ENCODE peak calls at places on chromosomes 11 and 22, in ten cellular contexts. F, O, K, L, T, X, A, B, W and U are unnamed samples. For H3K4me1, the result is how much of the 10 kb centered on the place peaks cover.

GRCh38 chr11:59614277-59615131 is 1.1 kb downstream of the OSBP start:
- DNase-seq in F (no peak), O (peak), K (no peak), L (no peak), T (peak), X (peak), A (no peak), B (peak), W (no peak), U (no peak)

GRCh38 chr11:24678956-24679355 is 182.1 kb downstream of the LUZP2 start:
- DNase-seq in F (no peak), O (no peak), K (no peak), L (no peak), T (no peak), X (no peak), A (no peak), B (no peak), W (no peak), U (no peak)

GRCh38 chr11:5597953-5598352 is 1.5 kb downstream of the TRIM6 start:
- DNase-seq in F (no peak), O (no peak), K (peak), L (no peak), T (no peak), X (no peak), A (no peak), B (no peak), W (no peak), U (no peak)

GRCh38 chr11:2185324-2186085 is 13.9 kb upstream of the TH start:
- DNase-seq in F (no peak), O (peak), K (no peak), L (no peak), T (no peak), X (no peak), A (no peak), B (no peak), W (no peak), U (no peak)

GRCh38 chr11:85627332-85627997 is at the start of gene DLG2:
- DNase-seq in F (peak), O (peak), K (peak), L (peak), T (peak), X (no peak), A (peak), B (peak), W (peak), U (peak)

GRCh38 chr22:25029181-25029580 is 76.7 kb downstream of the KIAA1671 start:
- DNase-seq in F (no peak), O (no peak), K (no peak), L (no peak), T (no peak), X (no peak), A (no peak), B (no peak), W (no peak), U (no peak)

GRCh38 chr22:23240639-23241389 is 60.5 kb downstream of the BCR start:
- DNase-seq in F (no peak), O (no peak), K (peak), L (no peak), T (peak), X (peak), A (no peak), B (peak), W (no peak), U (no peak)

GRCh38 chr11:109480251-109480650 is 58.3 kb downstream of the C11orf87 start:
- DNase-seq in F (no peak), O (no peak), K (peak), L (no peak), T (no peak), X (no peak), A (no peak), B (no peak), W (no peak), U (no peak)

GRCh38 chr11:111846640-111847039 is 24.7 kb downstream of the ALG9 start:
- DNase-seq in F (no peak), O (peak), K (no peak), L (peak), T (no peak), X (no peak), A (no peak), B (no peak), W (no peak), U (no peak)

GRCh38 chr11:134001101-134001500 is 44.3 kb upstream of the IGSF9B start:
- DNase-seq in F (no peak), O (no peak), K (no peak), L (no peak), T (no peak), X (no peak), A (no peak), B (no peak), W (no peak), U (no peak)

GRCh38 chr11:62124186-62125113 is 639 bp downstream of the INCENP start:
- DNase-seq in F (no peak), O (peak), K (peak), L (peak), T (peak), X (no peak), A (peak), B (peak), W (no peak), U (no peak)

GRCh38 chr11:15854245-15854644 is 502.1 kb downstream of the SOX6 start:
- DNase-seq in F (no peak), O (no peak), K (no peak), L (no peak), T (no peak), X (no peak), A (no peak), B (no peak), W (no peak), U (no peak)

GRCh38 chr11:6251990-6252473 is 7.6 kb upstream of the CCKBR start:
- DNase-seq in F (no peak), O (peak), K (no peak), L (peak), T (peak), X (no peak), A (no peak), B (no peak), W (no peak), U (no peak)

GRCh38 chr11:119237515-119237914 is 31.4 kb downstream of the CBL start:
- DNase-seq in F (no peak), O (no peak), K (no peak), L (no peak), T (no peak), X (no peak), A (no peak), B (peak), W (no peak), U (no peak)

GRCh38 chr11:119195680-119196079 is 10.4 kb downstream of the NHERF4 start:
- DNase-seq in F (no peak), O (peak), K (peak), L (peak), T (peak), X (peak), A (peak), B (no peak), W (no peak), U (no peak)

GRCh38 chr22:32469799-32470212 is 4.8 kb upstream of the FBXO7 start:
- DNase-seq in F (no peak), O (peak), K (no peak), L (peak), T (peak), X (peak), A (no peak), B (no peak), W (no peak), U (no peak)

GRCh38 chr11:45054956-45055355 is 91.5 kb upstream of the PRDM11 start:
- DNase-seq in F (no peak), O (no peak), K (no peak), L (no peak), T (no peak), X (no peak), A (no peak), B (no peak), W (no peak), U (no peak)

GRCh38 chr11:110026823-110027626 is 66.2 kb upstream of the ZC3H12C start:
- DNase-seq in F (no peak), O (no peak), K (no peak), L (peak), T (no peak), X (no peak), A (no peak), B (peak), W (no peak), U (no peak)

GRCh38 chr11:130435671-130436070 is 7.3 kb upstream of the ADAMTS8 start:
- DNase-seq in F (no peak), O (peak), K (no peak), L (peak), T (no peak), X (no peak), A (no peak), B (no peak), W (no peak), U (no peak)

DNA sequence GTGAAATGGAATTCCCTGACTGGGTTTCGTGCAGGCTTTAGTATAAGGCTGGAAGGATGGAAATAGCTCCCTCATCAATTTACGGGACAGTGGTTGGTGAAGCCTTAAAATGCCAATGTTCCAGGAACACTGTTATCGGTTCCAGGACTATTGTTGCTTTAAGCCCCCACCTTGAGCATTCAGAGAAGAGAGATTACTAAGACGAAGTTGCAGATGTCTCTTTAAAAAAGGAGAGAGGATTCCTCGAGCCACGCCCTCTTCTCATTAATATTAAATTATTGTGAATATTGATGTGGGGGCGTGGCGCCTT is 194 bp upstream of the CREB3L1 start:
- DNase-seq in F (no peak), O (peak), K (no peak), L (peak), T (peak), X (no peak), A (no peak), B (no peak), W (no peak), U (no peak)
- H3K4me1 ChIP-seq in F (under half), O (under half), K (half or more), L (under half), T (half or more), X (half or more), A (under half), B (under half), W (under half), U (under half)

DNA sequence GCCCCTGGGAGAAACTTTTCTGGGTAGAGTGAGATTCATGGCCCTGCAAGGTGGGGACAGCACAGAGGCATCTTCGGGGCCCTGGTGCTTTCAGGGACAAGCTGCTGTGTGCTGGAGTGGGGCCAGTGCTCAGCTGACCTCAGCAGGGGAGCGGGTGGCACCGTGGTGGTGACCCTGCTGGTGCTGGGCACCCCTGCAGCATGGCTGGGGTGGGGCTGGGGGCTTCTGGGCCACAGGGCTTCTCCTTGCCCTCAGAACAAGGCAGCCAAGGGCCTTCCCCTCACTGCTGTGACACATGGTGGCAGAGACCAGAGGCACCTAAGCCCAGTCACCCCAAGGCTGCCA is 24.9 kb upstream of the GNB1L start:
- DNase-seq in F (no peak), O (no peak), K (no peak), L (no peak), T (no peak), X (no peak), A (no peak), B (no peak), W (no peak), U (no peak)
- H3K4me1 ChIP-seq in F (under half), O (under half), K (under half), L (half or more), T (half or more), X (half or more), A (under half), B (under half), W (under half), U (under half)

DNA sequence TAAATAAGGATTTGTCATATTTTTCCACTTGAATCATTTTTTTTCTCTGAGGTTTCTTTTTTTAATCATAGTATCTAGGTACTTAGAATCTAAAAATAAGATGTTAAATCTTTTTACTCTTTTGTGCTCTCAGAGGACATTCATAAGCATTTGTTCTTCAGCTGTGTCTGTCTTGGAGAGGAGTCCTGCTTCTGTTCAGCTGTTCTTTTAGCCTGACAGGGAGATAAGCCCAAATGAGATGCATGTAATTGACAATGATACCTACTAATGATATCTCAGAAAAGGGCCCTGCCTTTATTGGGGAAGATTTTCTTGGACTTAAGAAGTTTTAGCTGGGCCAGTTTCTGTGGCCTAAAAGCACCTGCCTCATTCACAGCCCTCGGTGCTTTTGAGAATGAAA is 156.9 kb downstream of the NCAM1 start:
- DNase-seq in F (no peak), O (no peak), K (no peak), L (no peak), T (no peak), X (no peak), A (no peak), B (no peak), W (no peak), U (no peak)
- H3K4me1 ChIP-seq in F (under half), O (under half), K (under half), L (under half), T (under half), X (under half), A (under half), B (under half), W (under half), U (under half)

DNA sequence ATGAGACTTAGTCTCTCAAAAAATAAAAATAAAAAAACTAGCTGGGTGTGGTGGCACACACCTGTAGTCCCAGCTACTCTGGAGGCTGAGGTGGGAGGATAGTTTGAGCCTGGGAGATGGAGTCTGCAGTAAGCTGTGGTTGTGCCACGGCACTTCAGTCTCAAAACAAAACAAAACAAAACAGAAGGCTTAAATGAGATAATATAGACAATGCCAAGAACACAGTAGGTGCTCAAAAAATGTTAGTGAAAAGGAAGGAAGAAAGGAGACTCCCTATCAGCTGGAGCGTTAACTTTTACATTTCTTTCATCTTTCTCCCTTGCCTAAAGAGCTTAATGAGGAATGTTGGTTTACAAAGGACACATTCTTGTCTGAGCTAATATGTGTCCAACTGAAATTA is 4.1 kb upstream of the ASCC2 start:
- DNase-seq in F (no peak), O (no peak), K (no peak), L (no peak), T (no peak), X (no peak), A (no peak), B (no peak), W (no peak), U (no peak)
- H3K4me1 ChIP-seq in F (under half), O (under half), K (under half), L (under half), T (under half), X (under half), A (under half), B (under half), W (under half), U (under half)

DNA sequence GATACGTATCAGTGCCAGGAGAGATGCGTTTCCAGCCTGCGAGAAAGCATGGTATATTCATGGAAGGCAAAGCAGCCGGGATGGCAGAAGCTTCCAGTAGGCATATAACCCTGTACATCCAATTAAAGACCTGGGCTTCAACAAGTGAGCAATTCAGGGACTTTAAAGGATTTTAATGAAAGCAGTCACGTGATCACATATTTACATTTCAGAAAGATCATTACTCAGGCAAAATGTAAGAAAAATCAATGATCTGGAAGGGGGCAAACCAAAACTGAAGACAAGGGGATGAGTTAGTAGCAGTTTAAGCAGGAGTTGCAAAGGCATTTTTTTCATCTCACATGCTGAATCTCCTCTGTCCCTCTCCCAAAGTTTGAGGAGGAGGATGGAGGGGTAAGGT is 7.8 kb downstream of the CDON start:
- DNase-seq in F (no peak), O (no peak), K (no peak), L (no peak), T (no peak), X (no peak), A (no peak), B (no peak), W (no peak), U (no peak)
- H3K4me1 ChIP-seq in F (under half), O (under half), K (under half), L (under half), T (under half), X (under half), A (under half), B (under half), W (under half), U (under half)

DNA sequence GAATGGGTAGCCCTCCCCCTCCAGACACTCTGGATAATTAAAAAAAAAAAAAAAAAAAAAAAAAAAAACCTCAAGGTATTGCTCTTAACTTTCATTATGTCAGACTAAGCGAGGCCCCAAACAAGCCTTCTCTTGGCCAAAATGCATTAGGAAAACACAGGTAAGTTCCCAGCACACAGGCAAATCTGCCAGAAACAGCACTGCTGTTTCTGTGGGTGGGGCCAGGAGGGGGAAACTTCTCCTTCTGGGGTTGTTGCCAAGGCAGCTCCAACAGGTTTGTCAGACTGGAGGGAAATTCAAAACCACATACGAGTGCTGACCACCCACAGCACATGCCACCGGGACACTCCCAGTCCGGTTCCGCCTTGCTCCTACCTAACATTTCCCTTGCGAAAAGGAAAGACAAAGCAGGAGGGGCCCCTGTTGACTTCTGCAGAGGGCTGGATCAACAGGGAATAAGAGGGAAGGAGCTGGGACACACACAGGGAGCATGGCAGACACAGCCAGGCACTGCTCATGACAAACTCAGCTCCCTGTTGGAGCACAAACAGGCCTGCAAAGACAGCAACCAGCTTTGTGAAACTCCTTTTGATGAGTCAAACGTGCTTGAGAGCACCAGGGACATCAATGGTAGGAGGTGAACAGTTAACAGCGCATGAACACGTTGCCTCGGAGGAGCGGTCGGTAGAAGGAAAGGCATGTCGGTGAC is 55.0 kb downstream of the MYH9 start:
- DNase-seq in F (no peak), O (no peak), K (no peak), L (peak), T (peak), X (peak), A (peak), B (peak), W (peak), U (no peak)
- H3K4me1 ChIP-seq in F (half or more), O (half or more), K (half or more), L (half or more), T (half or more), X (half or more), A (half or more), B (half or more), W (half or more), U (half or more)

GRCh38 chr11:66144000-66144678 is 74.1 kb downstream of the PACS1 start:
- DNase-seq in F (no peak), O (no peak), K (no peak), L (no peak), T (no peak), X (no peak), A (no peak), B (no peak), W (no peak), U (no peak)
- H3K4me1 ChIP-seq in F (under half), O (under half), K (under half), L (under half), T (under half), X (under half), A (under half), B (under half), W (under half), U (under half)

GRCh38 chr11:118006153-118006534 is 19.9 kb downstream of the IL10RA start:
- DNase-seq in F (no peak), O (no peak), K (no peak), L (no peak), T (no peak), X (no peak), A (peak), B (no peak), W (no peak), U (no peak)
- H3K4me1 ChIP-seq in F (under half), O (under half), K (under half), L (under half), T (half or more), X (under half), A (under half), B (half or more), W (half or more), U (under half)

GRCh38 chr11:35143509-35144102 is 4.6 kb downstream of the CD44 start:
- DNase-seq in F (no peak), O (no peak), K (no peak), L (no peak), T (no peak), X (no peak), A (no peak), B (no peak), W (no peak), U (no peak)
- H3K4me1 ChIP-seq in F (under half), O (under half), K (under half), L (under half), T (under half), X (half or more), A (under half), B (under half), W (half or more), U (under half)

GRCh38 chr11:123190504-123190903 is 4.5 kb downstream of the CLMP start:
- DNase-seq in F (no peak), O (no peak), K (no peak), L (no peak), T (no peak), X (no peak), A (no peak), B (no peak), W (no peak), U (no peak)

GRCh38 chr11:123187670-123188507 is 7.2 kb downstream of the CLMP start:
- DNase-seq in F (no peak), O (no peak), K (peak), L (peak), T (no peak), X (no peak), A (no peak), B (no peak), W (no peak), U (no peak)

GRCh38 chr11:123187221-123187620 is 7.8 kb downstream of the CLMP start:
- DNase-seq in F (no peak), O (no peak), K (no peak), L (peak), T (no peak), X (no peak), A (no peak), B (no peak), W (no peak), U (no peak)

GRCh38 chr11:123186291-123186690 is 8.8 kb downstream of the CLMP start:
- DNase-seq in F (no peak), O (no peak), K (no peak), L (no peak), T (no peak), X (no peak), A (no peak), B (no peak), W (no peak), U (no peak)

DNA sequence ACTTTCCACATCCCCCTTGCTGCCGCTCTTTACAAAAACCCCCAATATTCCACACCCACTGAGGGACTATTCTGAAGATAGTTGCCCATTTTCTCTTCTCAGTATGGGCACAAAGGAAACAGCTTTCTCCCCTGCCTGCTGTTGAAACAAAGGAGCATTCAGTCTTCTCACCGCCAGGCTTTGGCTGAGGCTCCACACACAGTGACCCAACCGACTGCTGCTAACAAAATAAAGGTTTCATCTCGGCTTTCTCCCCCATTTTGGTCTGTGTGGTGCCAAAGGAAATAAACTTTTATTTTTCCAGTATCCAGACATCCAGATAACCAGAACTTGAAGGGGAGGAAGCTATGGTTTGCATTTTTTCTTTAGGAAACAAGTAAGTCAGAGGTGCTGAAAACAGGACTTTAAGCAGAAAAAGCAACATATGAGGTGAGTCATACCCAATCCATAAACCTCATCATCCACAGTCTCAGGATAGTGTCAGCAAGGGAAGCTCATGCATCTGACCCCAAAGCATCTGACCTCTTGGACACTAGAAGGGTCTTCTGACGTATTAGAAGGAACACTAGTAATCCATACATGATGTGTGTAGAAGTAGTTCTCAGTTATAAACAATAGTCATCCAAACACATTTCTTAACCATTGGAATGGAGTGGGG is 6.4 kb downstream of the CLMP start:
- DNase-seq in F (no peak), O (peak), K (peak), L (peak), T (no peak), X (no peak), A (no peak), B (no peak), W (no peak), U (no peak)
- H3K4me1 ChIP-seq in F (under half), O (under half), K (under half), L (under half), T (under half), X (half or more), A (under half), B (under half), W (under half), U (under half)